ENCODE peak calls at places on chromosomes 13 and 19, in seven cellular contexts. U, B, W, V, C, Z and F are unnamed samples.

GRCh38 chr13:64910061-64910460 is 2320.1 kb downstream of the PCDH9 start:
- DNase-seq in V (no peak), W (no peak), U (no peak), B (no peak), C (no peak), Z (no peak), F (no peak)

GRCh38 chr13:27839809-27840467 is 47.7 kb downstream of the GSX1 start:
- DNase-seq in C (no peak), W (peak), Z (no peak), U (no peak), V (peak), B (no peak), F (no peak)

GRCh38 chr19:12974301-12975220 is 5.2 kb downstream of the DAND5 start:
- DNase-seq in C (no peak), Z (no peak), U (no peak), B (no peak), W (no peak), V (no peak), F (no peak)

GRCh38 chr13:55038230-55038629 is 2009.6 kb downstream of the OLFM4 start:
- DNase-seq in C (no peak), V (no peak), B (no peak), U (no peak), W (no peak), Z (no peak), F (no peak)

GRCh38 chr13:67230243-67230773 is at the start of gene PCDH9:
- DNase-seq in Z (peak), W (peak), C (peak), U (peak), B (peak), V (peak), F (peak)

GRCh38 chr19:43620061-43621001 is 902 bp upstream of the ZNF428 start:
- DNase-seq in C (no peak), W (no peak), U (peak), Z (no peak), B (no peak), V (no peak), F (no peak)

GRCh38 chr19:8194528-8195275 is 14.5 kb upstream of the CERS4 start:
- DNase-seq in V (no peak), W (no peak), C (peak), Z (peak), B (no peak), U (no peak), F (no peak)

GRCh38 chr19:11418166-11418517 is 972 bp downstream of the RGL3 start:
- DNase-seq in B (no peak), V (no peak), Z (no peak), U (no peak), C (no peak), W (no peak), F (no peak)

GRCh38 chr19:51948979-51949378 is 21.7 kb downstream of the ZNF613 start:
- DNase-seq in U (no peak), B (peak), Z (no peak), V (peak), W (no peak), C (no peak), F (no peak)

GRCh38 chr19:6065685-6066365 is 44.5 kb downstream of the RFX2 start:
- DNase-seq in C (peak), U (peak), B (no peak), W (peak), V (peak), Z (peak), F (no peak)

GRCh38 chr13:60267498-60268202 is 103.9 kb upstream of the DIAPH3 start:
- DNase-seq in C (peak), Z (no peak), B (no peak), U (no peak), W (no peak), V (no peak), F (no peak)

GRCh38 chr19:13974073-13974472 is 21.8 kb downstream of the DCAF15 start:
- DNase-seq in Z (no peak), C (peak), B (no peak), U (peak), V (no peak), W (peak), F (no peak)

GRCh38 chr13:79776538-79776937 is 295.6 kb downstream of the NDFIP2 start:
- DNase-seq in U (no peak), W (peak), Z (no peak), C (peak), B (peak), V (no peak), F (no peak)

GRCh38 chr19:48491793-48492123 is 19.9 kb downstream of the LMTK3 start:
- DNase-seq in B (no peak), W (no peak), Z (no peak), V (no peak), C (peak), U (no peak), F (no peak)

GRCh38 chr19:43779820-43780219 is 953 bp downstream of the KCNN4 start:
- DNase-seq in B (no peak), C (peak), U (no peak), V (no peak), W (peak), Z (no peak), F (no peak)

GRCh38 chr13:104414771-104415170 is 1348.6 kb upstream of the SLC10A2 start:
- DNase-seq in W (no peak), B (no peak), U (no peak), Z (no peak), C (no peak), V (no peak), F (no peak)

GRCh38 chr19:50203281-50204080 is at the start of gene MYH14:
- DNase-seq in C (peak), U (no peak), B (peak), V (peak), Z (no peak), W (peak), F (no peak)

GRCh38 chr19:39595950-39596349 is 6.4 kb upstream of the LGALS13 start:
- DNase-seq in Z (no peak), V (no peak), W (peak), U (no peak), B (no peak), C (no peak), F (no peak)

GRCh38 chr19:7924651-7925170 is 1.2 kb downstream of the CTXN1 start:
- DNase-seq in C (no peak), Z (no peak), U (no peak), W (no peak), V (no peak), B (no peak), F (no peak)

GRCh38 chr19:632228-633067 is 889 bp downstream of the POLRMT start:
- DNase-seq in C (peak), W (peak), U (no peak), Z (peak), B (peak), V (no peak), F (no peak)

GRCh38 chr19:1169921-1170885 is 3.9 kb downstream of the SBNO2 start:
- DNase-seq in Z (no peak), B (no peak), V (no peak), C (no peak), W (peak), U (no peak), F (peak)

GRCh38 chr19:4069331-4069959 is 2.7 kb upstream of the ZBTB7A start:
- DNase-seq in U (no peak), Z (no peak), C (peak), B (no peak), V (no peak), W (no peak), F (no peak)

GRCh38 chr19:16330368-16330801 is 5.8 kb downstream of the KLF2 start:
- DNase-seq in V (peak), Z (no peak), C (peak), B (peak), U (peak), W (peak), F (no peak)

GRCh38 chr19:7607874-7608560 is 12.4 kb downstream of the CAMSAP3 start:
- DNase-seq in W (no peak), C (no peak), U (no peak), Z (no peak), V (no peak), B (no peak), F (no peak)

GRCh38 chr19:55633866-55634265 is 6.9 kb upstream of the ZNF580 start:
- DNase-seq in V (no peak), W (no peak), B (no peak), U (no peak), C (no peak), Z (no peak), F (no peak)

GRCh38 chr19:7902796-7903243 is 857 bp upstream of the MAP2K7 start:
- DNase-seq in Z (no peak), W (peak), U (no peak), B (no peak), V (no peak), C (no peak), F (no peak)

GRCh38 chr19:40590464-40591265 is 10.5 kb upstream of the LTBP4 start:
- DNase-seq in V (no peak), C (no peak), B (no peak), W (no peak), Z (no peak), U (no peak), F (no peak)

GRCh38 chr13:60260440-60260839 is 96.7 kb upstream of the DIAPH3 start:
- DNase-seq in B (no peak), W (no peak), V (no peak), U (no peak), C (no peak), Z (no peak), F (no peak)

GRCh38 chr19:27971071-27971470 is 1241.9 kb downstream of the UQCRFS1 start:
- DNase-seq in B (no peak), C (no peak), W (peak), Z (no peak), U (no peak), V (no peak), F (no peak)

GRCh38 chr19:44722131-44723121 is 23.5 kb downstream of the CEACAM16 start:
- DNase-seq in B (no peak), V (no peak), Z (no peak), U (no peak), C (no peak), W (no peak), F (no peak)

GRCh38 chr13:100789025-100789424 is 114.4 kb upstream of the TMTC4 start:
- DNase-seq in V (no peak), Z (no peak), C (no peak), U (no peak), B (no peak), W (no peak), F (no peak)

GRCh38 chr13:27928805-27929753 is 9.3 kb downstream of the PDX1 start:
- DNase-seq in W (no peak), V (no peak), C (no peak), B (no peak), Z (no peak), U (no peak), F (no peak)

GRCh38 chr13:75219479-75220237 is 262.3 kb downstream of the TBC1D4 start:
- DNase-seq in W (peak), C (peak), Z (peak), B (peak), V (peak), U (peak), F (peak)

GRCh38 chr13:45728759-45729158 is 26.6 kb downstream of the CBY2 start:
- DNase-seq in Z (peak), V (no peak), C (no peak), U (no peak), W (peak), B (no peak), F (no peak)

GRCh38 chr13:100633461-100633860 is 41.1 kb downstream of the TMTC4 start:
- DNase-seq in U (no peak), V (no peak), W (peak), C (no peak), Z (no peak), B (peak), F (no peak)

GRCh38 chr13:106612688-106613087 is 44.8 kb upstream of the ARGLU1 start:
- DNase-seq in Z (no peak), W (no peak), U (no peak), B (peak), V (peak), C (peak), F (no peak)

GRCh38 chr13:29472317-29472961 is 123.0 kb downstream of the SLC7A1 start:
- DNase-seq in V (peak), U (peak), C (peak), B (peak), W (peak), Z (peak), F (no peak)

GRCh38 chr19:46787040-46787330 is 1.4 kb downstream of the SLC1A5 start:
- DNase-seq in C (no peak), V (no peak), W (no peak), Z (no peak), B (no peak), U (no peak), F (no peak)

GRCh38 chr19:46785980-46786235 is 2.5 kb downstream of the SLC1A5 start:
- DNase-seq in C (no peak), U (no peak), B (no peak), Z (no peak), W (no peak), V (no peak), F (no peak)

GRCh38 chr19:46787331-46788100 is 878 bp downstream of the SLC1A5 start:
- DNase-seq in B (peak), Z (peak), U (no peak), C (peak), V (peak), W (peak), F (peak)

GRCh38 chr19:46785054-46785979 is 3.1 kb downstream of the SLC1A5 start:
- DNase-seq in Z (no peak), U (no peak), W (no peak), C (no peak), V (no peak), B (no peak), F (no peak)

DNA sequence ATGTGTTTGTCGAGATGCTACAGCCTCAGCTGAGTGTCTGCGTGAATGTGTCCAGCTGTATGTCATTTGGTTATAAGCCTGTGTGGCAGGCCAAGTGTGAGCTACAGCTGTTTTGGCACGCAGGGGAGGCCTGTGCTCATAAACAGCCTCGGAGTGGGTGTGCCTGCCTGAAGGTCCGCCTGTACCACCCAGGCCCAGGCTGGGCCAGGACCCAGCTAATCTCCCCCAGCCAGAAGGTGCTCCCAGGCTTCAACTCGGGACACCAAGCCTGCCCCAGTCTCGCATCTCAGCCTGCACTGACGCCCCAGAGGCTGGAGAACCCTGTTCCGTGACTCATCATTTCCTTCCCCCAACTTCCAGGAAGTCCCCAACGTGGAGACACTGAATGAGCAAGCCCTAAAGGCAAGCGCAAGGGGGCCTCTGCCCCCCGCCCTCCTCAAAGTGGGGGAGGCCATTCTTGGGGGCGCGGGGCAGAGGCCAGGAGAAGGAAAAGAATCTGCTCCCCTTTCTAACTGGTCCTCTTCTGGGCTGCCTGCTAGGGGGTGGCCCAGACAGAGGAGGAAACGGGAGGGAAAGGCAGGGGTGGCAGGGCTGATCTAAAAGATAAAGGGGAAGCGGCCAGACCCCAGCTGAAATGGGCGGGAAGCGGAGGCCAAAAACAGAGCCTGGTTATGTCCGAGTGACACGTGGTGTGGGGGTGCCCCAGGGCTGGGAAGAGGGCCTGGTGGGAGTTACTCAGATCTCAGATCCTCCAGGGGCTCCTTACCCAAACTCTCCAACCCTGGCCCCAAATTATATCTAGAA is 2.0 kb downstream of the SLC1A5 start:
- DNase-seq in C (peak), Z (peak), W (peak), U (peak), V (peak), B (peak), F (no peak)
- TF ChIP-seq CTCF in C (no peak), Z (no peak), W (no peak), U (no peak), V (peak), B (no peak), F (no peak)

GRCh38 chr19:54248016-54248601 is 5.5 kb upstream of the LILRA6 start:
- DNase-seq in W (no peak), B (peak), Z (no peak), C (peak), V (peak), U (no peak), F (no peak)
- TF ChIP-seq CTCF in W (no peak), B (no peak), Z (no peak), C (no peak), V (no peak), U (no peak), F (no peak)

DNA sequence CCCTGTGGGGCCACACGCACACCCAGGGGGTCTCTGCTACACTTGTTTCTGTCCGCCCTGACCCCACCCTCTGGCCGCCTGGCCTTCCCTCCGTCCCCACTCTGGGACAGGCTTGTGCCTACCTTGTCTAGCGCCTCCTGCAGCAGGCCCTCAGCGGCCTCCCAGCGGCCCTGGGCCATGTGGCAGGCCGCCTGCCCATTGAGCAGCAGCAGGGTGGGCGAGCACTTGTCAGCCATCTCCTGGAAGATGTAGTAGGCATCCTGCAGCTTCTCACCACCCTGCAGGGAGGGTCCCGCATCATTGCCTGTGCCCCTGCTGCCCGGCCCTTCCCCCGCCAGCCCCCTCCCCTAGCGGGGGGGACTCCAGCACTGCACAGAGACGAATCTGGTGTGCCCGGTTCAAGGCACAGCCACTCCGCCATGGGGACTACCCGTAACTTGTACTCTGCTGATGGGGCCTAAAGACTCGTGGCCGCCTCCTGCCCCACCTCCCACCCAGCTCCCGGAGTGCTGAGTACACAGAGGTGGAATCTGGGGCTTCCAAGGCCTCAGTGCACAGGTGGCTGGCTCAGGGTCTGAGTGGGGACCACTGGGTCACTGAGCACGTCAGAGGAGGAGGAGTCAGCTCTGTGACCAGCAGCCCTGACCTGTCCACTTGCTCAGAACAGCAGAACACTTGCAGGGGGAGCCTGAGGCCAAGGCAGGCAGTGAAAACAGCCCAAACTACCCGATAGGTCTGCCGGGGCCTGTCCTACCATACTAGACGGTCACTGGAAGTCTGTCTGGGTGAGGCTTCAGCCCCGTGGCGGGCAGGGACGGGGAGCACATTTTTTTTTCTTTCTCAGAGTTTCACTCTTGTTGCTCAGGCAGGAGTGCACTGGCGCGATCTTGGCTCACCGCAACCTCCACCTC is 7.4 kb upstream of the CERS1 start:
- DNase-seq in Z (no peak), B (no peak), C (no peak), U (no peak), V (no peak), W (no peak), F (no peak)
- TF ChIP-seq CTCF in Z (no peak), B (no peak), C (no peak), U (no peak), V (no peak), W (no peak), F (no peak)

DNA sequence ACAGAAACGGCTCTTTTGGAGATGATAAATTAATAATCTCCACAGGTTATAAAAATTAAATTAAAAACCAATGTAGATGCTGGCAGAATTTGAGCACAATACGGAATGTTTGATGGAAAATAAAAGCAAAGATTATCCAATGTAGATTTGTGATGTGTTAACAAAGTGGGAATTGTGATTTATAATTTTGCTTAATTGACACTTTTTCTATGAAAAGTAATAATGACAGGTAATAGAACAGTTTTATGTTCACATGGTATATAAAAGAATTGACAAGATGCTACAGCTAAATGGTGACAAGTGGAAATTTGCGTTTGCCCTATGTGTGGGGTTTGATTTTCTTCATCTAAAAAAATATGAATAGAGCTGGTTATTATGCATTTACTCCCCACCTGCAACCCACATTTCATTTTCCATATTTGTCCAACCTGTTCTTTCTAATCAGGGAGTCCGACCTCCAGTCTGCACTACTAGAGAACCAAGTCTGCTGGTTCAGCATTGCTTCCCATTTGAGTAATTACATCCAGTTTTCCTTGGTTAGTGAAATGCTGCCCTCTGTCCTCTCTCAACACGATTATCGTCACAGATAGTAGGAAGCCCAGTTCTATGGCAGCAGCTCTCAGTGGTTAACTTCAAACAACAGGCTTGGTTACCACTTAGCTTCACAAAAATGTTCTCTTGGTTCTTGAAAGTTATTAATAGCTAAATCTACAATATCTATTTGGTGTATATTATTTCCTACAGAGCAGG is 61.4 kb upstream of the SLITRK1 start:
- DNase-seq in U (no peak), C (no peak), Z (no peak), B (no peak), W (peak), V (no peak), F (no peak)
- TF ChIP-seq CTCF in U (no peak), C (no peak), Z (no peak), B (no peak), W (peak), V (no peak), F (no peak)

DNA sequence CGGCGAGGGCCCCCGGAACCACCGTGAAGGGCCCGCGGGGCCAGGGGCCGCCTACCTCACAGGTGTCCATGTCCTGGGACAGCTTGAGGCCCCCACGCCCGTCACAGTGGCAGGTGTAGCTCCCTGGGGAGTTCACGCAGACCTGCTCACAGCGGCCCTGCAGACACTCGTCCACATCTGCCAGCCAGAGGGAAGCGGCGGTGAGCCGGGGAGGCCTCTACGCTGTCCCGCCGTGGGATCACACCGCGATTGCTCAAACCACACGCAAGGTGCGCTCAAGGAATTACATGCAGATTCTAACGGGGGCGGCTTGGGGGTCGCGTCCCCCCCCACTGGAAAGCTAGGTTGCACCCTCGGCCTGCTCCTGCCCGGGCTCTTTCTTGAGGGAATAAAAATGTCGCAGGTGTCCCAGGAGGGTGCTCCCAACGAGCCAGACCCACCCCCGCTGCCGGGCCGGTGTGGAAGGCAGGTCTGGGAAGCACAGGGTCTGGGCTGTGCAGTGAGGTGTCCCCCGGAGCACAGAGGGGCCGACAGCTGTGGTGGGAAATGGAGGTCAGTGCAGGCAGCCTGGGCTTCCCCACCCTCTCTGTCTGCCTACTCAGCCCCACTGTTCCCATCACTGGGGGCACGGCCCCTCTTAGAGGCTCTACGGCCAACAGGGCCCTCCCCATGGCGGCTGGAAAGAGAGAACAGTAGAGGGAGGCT is 29.2 kb downstream of the GAS6 start:
- DNase-seq in V (no peak), B (no peak), Z (no peak), W (no peak), C (no peak), U (no peak), F (no peak)
- TF ChIP-seq CTCF in V (no peak), B (no peak), Z (no peak), W (no peak), C (no peak), U (no peak), F (no peak)